ENCODE peak calls at places on chromosomes 1 and 21, in eight cellular contexts. O is psoas muscle, F is mammary epithelial cell, B is GM20000, C is fibroblast of lung, Q is WTC11, R is activated B cell treated with CpG ODN at 0.5 μM for 24 hours, J is fibroblast of the aortic adventitia. X is an unnamed sample.

GRCh38 chr21:36156815-36157670 is at the start of gene DOP1B:
- DNase-seq in O (peak), F (no peak), B (no peak), C (no peak), Q (peak), R (no peak), J (no peak), X (no peak)

GRCh38 chr1:61536174-61536573 is 188.8 kb downstream of the TM2D1 start:
- DNase-seq in O (no peak), F (no peak), B (no peak), C (no peak), Q (no peak), R (no peak), J (no peak), X (no peak)

GRCh38 chr1:178382372-178382771 is 114.4 kb downstream of the CLEC20A start:
- DNase-seq in O (no peak), F (no peak), B (no peak), C (no peak), Q (no peak), R (no peak), J (peak), X (no peak)

GRCh38 chr1:107963601-107964396 is 1.2 kb downstream of the VAV3 start:
- DNase-seq in O (peak), F (peak), B (peak), C (peak), Q (peak), R (peak), J (peak), X (no peak)

GRCh38 chr1:207847116-207847515 is 63.8 kb downstream of the CD34 start:
- DNase-seq in O (no peak), F (peak), B (no peak), C (no peak), Q (no peak), R (no peak), J (peak), X (no peak)

GRCh38 chr1:1352784-1353388 is 3.7 kb upstream of the DVL1 start:
- DNase-seq in O (no peak), F (no peak), B (no peak), C (no peak), Q (no peak), R (no peak), J (no peak), X (no peak)

GRCh38 chr1:202567747-202568146 is 142.5 kb downstream of the SYT2 start:
- DNase-seq in O (no peak), F (no peak), B (no peak), C (no peak), Q (no peak), R (no peak), J (peak), X (no peak)

GRCh38 chr1:213131851-213132655 is 81.0 kb downstream of the RPS6KC1 start:
- DNase-seq in O (no peak), F (no peak), B (no peak), C (peak), Q (no peak), R (no peak), J (no peak), X (no peak)

DNA sequence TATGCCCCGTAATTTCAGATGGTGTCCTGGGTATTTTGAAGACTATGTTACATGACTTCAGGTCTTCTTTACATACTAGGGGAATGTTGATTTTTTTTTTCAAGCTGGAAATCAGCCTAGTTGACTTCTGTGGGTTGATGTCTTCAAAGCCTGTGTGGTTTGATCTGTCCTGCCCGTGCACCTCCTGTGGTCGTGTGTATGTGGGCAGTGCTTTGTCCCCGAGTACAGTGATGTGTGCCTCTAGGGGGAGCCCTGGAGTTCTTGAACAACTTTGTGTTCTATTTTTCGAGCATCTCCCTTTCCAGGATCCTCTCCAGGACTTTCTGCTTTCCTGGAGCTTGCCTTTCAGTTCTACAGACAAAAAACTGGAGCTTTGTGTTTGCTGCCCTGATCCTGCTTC is 28.9 kb downstream of the OBSCN start:
- DNase-seq in O (no peak), F (peak), B (peak), C (peak), Q (peak), R (no peak), J (peak), X (no peak)
- TF ChIP-seq CTCF in O (peak), F (peak), B (peak), C (peak), Q (peak), R (no peak), J (peak), X (no peak)

GRCh38 chr1:32470991-32471694 is 6.3 kb downstream of the ZBTB8B start:
- DNase-seq in O (no peak), F (no peak), B (peak), C (no peak), Q (peak), R (no peak), J (no peak), X (no peak)
- TF ChIP-seq CTCF in O (peak), F (peak), B (no peak), C (peak), Q (no peak), R (no peak), J (peak), X (no peak)

DNA sequence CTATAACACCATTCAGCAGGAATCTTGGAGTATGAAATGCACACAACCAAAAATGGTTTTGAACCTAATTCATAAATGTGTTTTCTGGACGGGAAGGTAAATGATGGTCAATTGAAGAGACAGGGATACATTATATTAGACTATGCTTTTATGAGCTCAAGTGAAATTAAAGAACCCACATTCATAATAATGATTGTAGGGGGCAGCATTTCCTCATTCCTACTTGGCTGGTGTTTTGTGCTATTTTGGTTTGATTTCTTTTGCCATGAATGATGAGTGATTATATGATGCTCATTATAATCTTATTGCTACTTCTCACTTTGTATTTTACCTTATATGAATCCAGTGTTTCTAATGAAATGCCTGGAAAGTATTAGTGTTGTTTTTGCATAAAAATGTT is 372 bp downstream of the OR2L3 start:
- DNase-seq in O (no peak), F (no peak), B (no peak), C (no peak), Q (no peak), R (no peak), J (no peak), X (no peak)
- TF ChIP-seq CTCF in O (no peak), F (no peak), B (no peak), C (no peak), Q (no peak), R (no peak), J (no peak), X (no peak)

DNA sequence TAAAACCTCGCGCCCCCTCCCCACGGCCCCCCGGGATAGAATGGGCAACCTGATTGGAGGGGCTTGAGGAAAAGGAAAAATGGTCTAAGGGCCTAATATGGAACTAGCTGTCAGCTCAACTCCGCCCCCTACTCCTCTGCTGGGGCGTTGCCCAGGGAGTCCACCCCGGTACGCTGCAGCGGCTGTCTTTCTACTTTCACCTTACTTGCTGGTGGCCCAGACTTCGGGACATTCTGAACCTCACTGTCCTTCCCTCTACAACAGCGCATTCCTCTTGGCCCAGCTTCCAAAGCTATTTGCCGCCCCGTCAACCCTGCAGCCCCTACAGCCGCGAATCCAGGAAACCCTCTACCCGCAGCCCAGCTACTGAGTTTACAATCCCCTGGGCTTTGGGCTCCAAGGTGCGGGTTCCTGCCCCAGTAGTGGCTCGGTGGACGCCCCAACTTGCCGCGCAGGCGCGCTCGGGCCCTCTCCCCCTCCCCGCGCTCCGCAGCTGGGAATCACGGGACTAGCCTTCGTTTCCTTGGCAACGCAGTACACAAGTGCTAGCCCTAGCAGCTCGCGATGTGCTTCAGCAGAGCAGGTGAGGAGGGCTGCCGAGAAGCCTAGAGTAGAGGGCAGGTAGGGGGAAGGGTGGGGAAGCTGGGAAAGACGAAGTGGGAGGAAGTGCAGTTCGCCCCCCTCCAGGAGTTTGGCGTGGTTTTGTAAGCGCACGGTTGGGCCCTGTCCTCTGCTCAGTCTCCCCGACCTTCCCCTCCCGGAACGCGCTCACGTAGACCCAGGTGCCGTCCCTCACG is 55.6 kb downstream of the CHIA start:
- DNase-seq in O (peak), F (peak), B (peak), C (peak), Q (peak), R (peak), J (peak), X (peak)
- TF ChIP-seq CTCF in O (no peak), F (peak), B (peak), C (peak), Q (no peak), R (no peak), J (no peak), X (no peak)

DNA sequence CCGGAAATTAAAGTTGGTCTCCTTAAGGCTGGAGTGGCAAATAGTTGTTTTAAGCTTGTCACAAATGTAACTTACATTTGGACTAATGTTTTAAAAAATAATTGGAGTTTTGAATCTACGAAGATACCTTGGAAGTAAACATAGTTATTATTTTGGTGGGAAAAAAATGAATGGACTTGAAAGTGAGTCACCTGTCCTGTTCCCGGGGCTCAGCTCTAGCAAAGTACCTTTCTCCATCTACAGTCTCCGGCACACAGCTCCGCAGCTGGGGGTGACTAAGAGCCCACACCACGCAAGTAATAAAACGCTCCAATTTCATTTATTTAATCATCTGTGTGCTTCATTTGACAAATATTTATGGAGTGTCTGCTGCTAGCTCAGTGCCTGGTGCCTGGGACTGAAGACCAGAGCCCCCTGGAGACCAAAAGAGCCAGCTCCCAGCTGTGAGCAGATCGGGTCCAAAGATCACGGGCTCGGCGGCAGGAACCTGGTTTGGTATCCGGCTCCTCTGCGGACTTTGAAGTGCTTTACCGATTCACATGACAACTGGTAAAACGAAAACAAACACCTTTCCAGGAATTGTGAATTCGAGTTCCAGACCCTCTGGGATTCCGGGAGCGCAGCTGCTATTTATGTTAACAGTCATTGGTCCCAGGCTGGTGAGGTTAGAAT is 1.7 kb upstream of the RIPK4 start:
- DNase-seq in O (no peak), F (peak), B (no peak), C (peak), Q (peak), R (no peak), J (peak), X (no peak)
- TF ChIP-seq CTCF in O (no peak), F (peak), B (no peak), C (peak), Q (no peak), R (no peak), J (peak), X (no peak)

DNA sequence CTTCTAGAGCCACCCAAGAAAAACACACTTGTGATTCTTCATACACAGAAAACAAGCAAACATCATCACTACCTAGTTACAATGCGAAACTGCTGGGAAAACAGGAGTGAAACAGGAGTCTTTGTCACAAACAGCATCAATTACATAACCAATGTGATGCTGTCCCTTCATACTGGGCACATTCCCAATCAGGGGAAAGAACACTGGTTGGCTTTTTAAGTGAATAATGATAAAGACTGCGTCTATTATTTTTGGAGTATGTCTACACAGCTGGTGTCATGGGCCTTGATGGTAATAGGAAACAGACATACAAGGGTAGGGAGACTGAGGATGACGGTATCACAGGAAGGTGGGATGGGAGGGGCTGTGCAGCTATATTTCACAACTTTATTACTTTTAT is 43.3 kb downstream of the SIPA1L2 start:
- DNase-seq in O (no peak), F (no peak), B (no peak), C (no peak), Q (no peak), R (no peak), J (no peak), X (no peak)
- TF ChIP-seq CTCF in O (no peak), F (no peak), B (no peak), C (no peak), Q (no peak), R (no peak), J (no peak), X (no peak)